ENCODE peak calls at places on chromosome 7, in ten cellular contexts. N, J, Q, I, M, L, T, K, O and Z are unnamed samples.

GRCh38 chr7:88693131-88693530 is 66.4 kb upstream of the ZNF804B start:
- DNase-seq in I (no peak), T (no peak), O (no peak), J (no peak), N (no peak), M (no peak), L (no peak), Q (no peak), K (no peak), Z (no peak)

GRCh38 chr7:22350466-22351328 is 6.3 kb downstream of the RAPGEF5 start:
- DNase-seq in J (peak), M (no peak), Q (no peak), N (peak), I (no peak), T (no peak), L (no peak), K (no peak), O (peak), Z (no peak)

GRCh38 chr7:110841840-110842579 is 248.9 kb upstream of the LRRN3 start:
- DNase-seq in I (peak), N (no peak), T (no peak), Q (no peak), J (no peak), M (no peak), L (no peak), O (no peak), K (no peak), Z (no peak)

GRCh38 chr7:71261066-71261465 is 129.1 kb downstream of the GALNT17 start:
- DNase-seq in T (no peak), Q (no peak), O (no peak), J (no peak), I (no peak), N (no peak), K (no peak), M (no peak), L (no peak), Z (no peak)

GRCh38 chr7:144384071-144384470 is 19.4 kb downstream of the NOBOX start:
- DNase-seq in O (peak), L (peak), K (peak), M (no peak), N (no peak), J (peak), T (no peak), Q (no peak), I (no peak), Z (no peak)

GRCh38 chr7:102253076-102253972 is 33.3 kb upstream of the SH2B2 start:
- DNase-seq in N (no peak), Q (no peak), J (no peak), K (no peak), T (no peak), I (no peak), L (no peak), M (no peak), O (no peak), Z (no peak)

GRCh38 chr7:101315336-101315735 is 6.3 kb downstream of the IFT22 start:
- DNase-seq in Q (no peak), L (no peak), J (peak), O (peak), I (no peak), T (no peak), M (peak), K (no peak), N (peak), Z (no peak)

GRCh38 chr7:95971716-95972115 is 199.4 kb downstream of the DYNC1I1 start:
- DNase-seq in L (no peak), T (no peak), O (no peak), K (no peak), J (no peak), M (no peak), I (no peak), N (no peak), Q (no peak), Z (no peak)

GRCh38 chr7:130937830-130938229 is 203.8 kb upstream of the KLF14 start:
- DNase-seq in J (no peak), T (no peak), Q (no peak), I (no peak), K (no peak), M (no peak), L (no peak), O (no peak), N (no peak), Z (no peak)

GRCh38 chr7:105402221-105403095 is 13.7 kb upstream of the SRPK2 start:
- DNase-seq in M (no peak), I (no peak), Q (no peak), K (no peak), O (no peak), L (no peak), N (no peak), T (no peak), J (peak), Z (no peak)

GRCh38 chr7:142542938-142543337 is 206.3 kb upstream of the PRSS1 start:
- DNase-seq in Q (no peak), L (no peak), N (no peak), O (no peak), T (no peak), J (peak), M (no peak), I (no peak), K (no peak), Z (no peak)

GRCh38 chr7:107857541-107857912 is 33.5 kb upstream of the DLD start:
- DNase-seq in L (no peak), O (no peak), Q (no peak), T (no peak), I (no peak), M (no peak), J (peak), N (peak), K (no peak), Z (no peak)

GRCh38 chr7:92557808-92558362 is 29.3 kb downstream of the RBM48 start:
- DNase-seq in Q (no peak), K (no peak), O (no peak), L (no peak), I (no peak), T (no peak), J (no peak), N (no peak), M (no peak), Z (no peak)

GRCh38 chr7:117803476-117803875 is 69.8 kb downstream of the CTTNBP2 start:
- DNase-seq in J (no peak), N (no peak), T (no peak), I (no peak), M (no peak), K (no peak), Q (no peak), O (no peak), L (no peak), Z (no peak)

GRCh38 chr7:71237945-71238344 is 106.0 kb downstream of the GALNT17 start:
- DNase-seq in I (peak), L (peak), T (no peak), O (no peak), J (no peak), K (no peak), Q (no peak), N (peak), M (no peak), Z (no peak)

GRCh38 chr7:105035349-105035748 is 21.3 kb downstream of the KMT2E start:
- DNase-seq in T (no peak), Q (no peak), I (no peak), N (no peak), L (no peak), M (no peak), J (no peak), O (no peak), K (no peak), Z (no peak)

GRCh38 chr7:142323706-142324105 is 65.8 kb upstream of the PRSS58 start:
- DNase-seq in M (no peak), O (peak), I (no peak), Q (no peak), J (no peak), L (no peak), T (no peak), K (peak), N (peak), Z (no peak)

GRCh38 chr7:35619863-35620262 is 75.1 kb downstream of the HERPUD2 start:
- DNase-seq in L (no peak), O (no peak), T (no peak), Q (no peak), N (no peak), K (no peak), M (no peak), J (no peak), I (no peak), Z (no peak)

GRCh38 chr7:1638113-1638726 is 31.9 kb upstream of the ELFN1 start:
- DNase-seq in Q (no peak), L (no peak), J (no peak), O (no peak), T (peak), K (no peak), I (no peak), N (no peak), M (no peak), Z (no peak)

GRCh38 chr7:151209588-151209987 is 700 bp downstream of the H2BK1 start:
- DNase-seq in O (no peak), Q (no peak), M (no peak), J (no peak), N (no peak), T (no peak), L (no peak), K (no peak), I (no peak), Z (no peak)

GRCh38 chr7:155459867-155460461 is 2.0 kb downstream of the EN2 start:
- DNase-seq in K (no peak), I (no peak), Q (no peak), L (no peak), T (no peak), M (no peak), O (no peak), J (no peak), N (no peak), Z (no peak)

GRCh38 chr7:23472046-23472445 is 1.8 kb upstream of the IGF2BP3 start:
- DNase-seq in L (no peak), O (no peak), K (no peak), N (no peak), I (no peak), Q (no peak), T (no peak), J (no peak), M (no peak), Z (no peak)

GRCh38 chr7:136857573-136857972 is 10.9 kb upstream of the CHRM2 start:
- DNase-seq in K (no peak), Q (no peak), L (no peak), N (no peak), M (no peak), T (no peak), I (no peak), J (peak), O (no peak), Z (no peak)

GRCh38 chr7:28137471-28137870 is 43.1 kb downstream of the JAZF1 start:
- DNase-seq in J (no peak), M (no peak), N (no peak), Q (no peak), T (no peak), I (no peak), O (no peak), L (no peak), K (no peak), Z (no peak)
- TF ChIP-seq CTCF in J (peak), M (no peak), N (no peak), Q (no peak), T (no peak), I (no peak), O (no peak), L (no peak), K (no peak), Z (no peak)

DNA sequence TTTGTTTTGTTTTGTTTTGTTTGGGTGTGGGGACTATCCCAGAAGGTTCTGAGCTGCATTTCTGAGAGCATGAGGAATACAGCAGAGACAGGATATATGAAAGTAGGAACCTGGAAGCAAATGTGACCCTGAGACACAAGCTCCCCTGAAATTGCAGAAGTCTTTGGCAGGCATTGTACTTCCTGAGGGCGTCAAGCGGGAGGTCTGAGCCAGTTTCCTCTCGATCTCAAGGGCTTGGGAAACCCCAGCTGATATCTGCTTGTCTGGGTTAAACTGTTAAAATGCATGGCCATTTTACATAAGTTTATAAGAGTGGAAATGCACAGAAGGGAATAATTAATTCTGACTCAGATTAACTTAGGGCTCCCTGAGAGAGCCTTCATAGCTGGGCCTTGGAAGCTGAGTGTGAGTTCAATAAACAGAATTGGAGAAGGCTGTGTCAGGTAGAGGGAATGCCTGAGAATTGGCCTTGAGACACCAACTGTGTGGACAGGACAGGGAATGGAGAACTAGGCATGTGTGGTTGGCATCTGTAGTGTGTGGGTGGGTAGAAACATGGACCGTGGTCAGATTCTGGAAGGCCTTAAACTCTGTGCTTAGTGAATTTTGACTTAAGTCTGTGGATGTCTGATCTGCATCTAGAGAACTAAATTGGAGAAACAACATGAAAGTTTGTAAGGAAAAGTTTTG is 53.3 kb downstream of the WIPF3 start:
- DNase-seq in O (no peak), J (no peak), T (no peak), L (no peak), Q (no peak), M (no peak), I (no peak), N (no peak), K (no peak), Z (no peak)
- H3K27ac ChIP-seq in O (no peak), J (no peak), T (peak), L (no peak), Q (no peak), M (no peak), I (no peak), N (no peak), K (no peak), Z (no peak)

GRCh38 chr7:124171068-124171467 is 138.2 kb upstream of the TMEM229A start:
- DNase-seq in M (no peak), O (peak), J (peak), Q (no peak), N (no peak), K (no peak), I (peak), L (no peak), T (no peak), Z (no peak)
- TF ChIP-seq CTCF in M (no peak), O (peak), J (peak), Q (no peak), N (no peak), K (no peak), I (no peak), L (no peak), T (no peak), Z (no peak)

DNA sequence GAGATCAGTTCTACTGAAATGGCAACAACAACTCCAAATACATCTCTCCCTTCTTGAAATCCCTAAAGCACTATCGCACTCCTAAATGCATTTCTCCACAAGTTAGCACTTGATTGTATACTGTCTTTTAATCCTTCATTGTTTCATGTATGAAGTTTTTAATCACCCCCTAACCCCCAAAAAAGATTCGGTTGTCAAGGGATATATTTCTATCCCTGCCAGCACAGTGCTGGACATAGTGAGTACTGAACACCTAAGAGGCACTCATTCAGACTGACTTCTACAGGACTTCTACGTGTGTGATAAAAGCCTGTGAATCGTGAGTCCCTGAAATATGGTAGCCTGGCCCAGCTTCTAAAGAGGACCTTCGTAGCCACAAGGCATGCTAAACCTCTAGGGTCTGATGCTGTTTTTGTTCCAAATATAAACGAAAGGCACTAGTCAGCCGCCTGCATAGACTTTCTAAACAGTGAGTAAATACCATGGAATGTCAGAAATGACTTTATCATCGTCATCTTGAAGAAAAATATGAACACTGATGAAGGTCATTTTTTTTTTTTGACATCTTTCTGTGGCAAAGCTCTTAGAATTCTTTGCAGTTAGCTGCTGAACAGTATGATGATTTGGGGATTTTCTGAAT is 14.6 kb upstream of the ZSCAN21 start:
- DNase-seq in K (no peak), J (peak), L (no peak), Q (no peak), O (no peak), N (no peak), I (no peak), M (no peak), T (no peak), Z (no peak)
- H3K27ac ChIP-seq in K (no peak), J (peak), L (no peak), Q (no peak), O (no peak), N (no peak), I (no peak), M (no peak), T (no peak), Z (no peak)

DNA sequence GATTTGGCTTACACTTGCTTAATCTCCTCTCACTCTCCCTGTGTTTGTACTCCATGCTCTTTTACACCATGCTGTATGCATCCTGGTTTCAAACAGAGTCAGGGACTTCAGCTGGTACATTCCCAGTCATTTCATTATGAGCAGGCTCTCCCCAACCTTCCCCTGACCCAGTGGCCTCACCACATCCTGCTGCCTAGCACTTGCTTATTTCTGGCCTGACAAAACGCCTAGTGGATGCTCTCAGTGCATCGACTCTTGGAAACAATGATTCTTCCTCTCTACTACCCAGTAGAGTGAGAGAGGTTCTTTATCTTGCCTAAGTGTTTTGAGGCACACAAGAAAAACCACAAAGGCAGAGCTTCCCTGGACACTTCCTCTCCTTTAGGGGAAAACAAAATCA is 63.4 kb downstream of the CAV1 start:
- DNase-seq in Q (no peak), N (no peak), M (no peak), J (peak), L (no peak), K (no peak), I (no peak), T (no peak), O (no peak), Z (no peak)
- TF ChIP-seq CTCF in Q (no peak), N (no peak), M (no peak), J (peak), L (no peak), K (no peak), I (no peak), T (no peak), O (no peak), Z (no peak)